ENCODE peak calls at places on chromosomes 2 and 18, in seven cellular contexts. One of them, this sample, is unnamed.

GRCh38 chr2:34806891-34807290 is 1207.8 kb upstream of the FAM98A start:
- DNase-seq in astrocyte of the cerebellum: no peak
- DNase-seq in HT1080: no peak
- DNase-seq in cardiac fibroblast: no peak
- DNase-seq in occipital lobe: no peak
- DNase-seq in T-cell: no peak
- DNase-seq in KBM-7: no peak
- DNase-seq in this sample: no peak

GRCh38 chr2:185388226-185388625 is 350.4 kb upstream of the FSIP2 start:
- DNase-seq in HT1080: no peak
- DNase-seq in T-cell: no peak
- DNase-seq in KBM-7: no peak
- DNase-seq in cardiac fibroblast: no peak
- DNase-seq in astrocyte of the cerebellum: no peak
- DNase-seq in occipital lobe: no peak
- DNase-seq in this sample: no peak

GRCh38 chr2:236994361-236994760 is 91.3 kb upstream of the COPS8 start:
- DNase-seq in HT1080: no peak
- DNase-seq in astrocyte of the cerebellum: no peak
- DNase-seq in KBM-7: no peak
- DNase-seq in cardiac fibroblast: no peak
- DNase-seq in T-cell: no peak
- DNase-seq in occipital lobe: no peak
- DNase-seq in this sample: no peak

GRCh38 chr18:48825101-48825745 is 125.5 kb downstream of the SMAD7 start:
- DNase-seq in cardiac fibroblast: peak; percentile 81
- DNase-seq in HT1080: no peak
- DNase-seq in T-cell: no peak
- DNase-seq in astrocyte of the cerebellum: no peak
- DNase-seq in KBM-7: no peak
- DNase-seq in occipital lobe: no peak
- DNase-seq in this sample: no peak

GRCh38 chr2:64405476-64406406 is 48.2 kb upstream of the LGALSL start:
- DNase-seq in KBM-7: peak; percentile 21
- DNase-seq in T-cell: no peak
- DNase-seq in occipital lobe: no peak
- DNase-seq in HT1080: peak; percentile 75
- DNase-seq in cardiac fibroblast: peak; percentile 82
- DNase-seq in astrocyte of the cerebellum: peak; percentile 11
- DNase-seq in this sample: no peak

GRCh38 chr2:40165503-40165867 is 286.4 kb downstream of the SLC8A1 start:
- DNase-seq in T-cell: no peak
- DNase-seq in KBM-7: no peak
- DNase-seq in astrocyte of the cerebellum: no peak
- DNase-seq in HT1080: no peak
- DNase-seq in occipital lobe: no peak
- DNase-seq in cardiac fibroblast: peak; percentile 70
- DNase-seq in this sample: no peak

GRCh38 chr2:128405981-128406601 is 87.4 kb upstream of the HS6ST1 start:
- DNase-seq in astrocyte of the cerebellum: no peak
- DNase-seq in HT1080: no peak
- DNase-seq in KBM-7: no peak
- DNase-seq in cardiac fibroblast: no peak
- DNase-seq in occipital lobe: no peak
- DNase-seq in T-cell: no peak
- DNase-seq in this sample: no peak

GRCh38 chr2:220904015-220904414 is 668.1 kb downstream of the EPHA4 start:
- DNase-seq in KBM-7: no peak
- DNase-seq in astrocyte of the cerebellum: no peak
- DNase-seq in occipital lobe: no peak
- DNase-seq in T-cell: no peak
- DNase-seq in cardiac fibroblast: no peak
- DNase-seq in HT1080: no peak
- DNase-seq in this sample: no peak

GRCh38 chr2:72325592-72326422 is 178.1 kb upstream of the CYP26B1 start:
- DNase-seq in occipital lobe: no peak
- DNase-seq in HT1080: peak; percentile 23
- DNase-seq in astrocyte of the cerebellum: no peak
- DNase-seq in KBM-7: peak; percentile 29
- DNase-seq in cardiac fibroblast: peak; percentile 15
- DNase-seq in T-cell: no peak
- DNase-seq in this sample: no peak

GRCh38 chr2:130744287-130745117 is 10.8 kb upstream of the AMER3 start:
- DNase-seq in HT1080: no peak
- DNase-seq in cardiac fibroblast: no peak
- DNase-seq in occipital lobe: no peak
- DNase-seq in astrocyte of the cerebellum: no peak
- DNase-seq in T-cell: no peak
- DNase-seq in KBM-7: no peak
- DNase-seq in this sample: no peak

GRCh38 chr2:34241905-34242740 is 643.0 kb upstream of the FAM98A start:
- DNase-seq in occipital lobe: no peak
- DNase-seq in HT1080: no peak
- DNase-seq in cardiac fibroblast: no peak
- DNase-seq in astrocyte of the cerebellum: no peak
- DNase-seq in T-cell: no peak
- DNase-seq in KBM-7: no peak
- DNase-seq in this sample: no peak

GRCh38 chr2:120230515-120231471 is 7.6 kb upstream of the TMEM185B start:
- DNase-seq in cardiac fibroblast: no peak
- DNase-seq in astrocyte of the cerebellum: no peak
- DNase-seq in KBM-7: no peak
- DNase-seq in T-cell: no peak
- DNase-seq in HT1080: no peak
- DNase-seq in occipital lobe: no peak
- DNase-seq in this sample: no peak

GRCh38 chr18:66676699-66677098 is 72.8 kb upstream of the CDH19 start:
- DNase-seq in KBM-7: no peak
- DNase-seq in HT1080: no peak
- DNase-seq in occipital lobe: no peak
- DNase-seq in T-cell: no peak
- DNase-seq in astrocyte of the cerebellum: no peak
- DNase-seq in cardiac fibroblast: no peak
- DNase-seq in this sample: no peak

GRCh38 chr2:7539760-7540159 is 622.5 kb downstream of the RNF144A start:
- DNase-seq in occipital lobe: no peak
- DNase-seq in KBM-7: no peak
- DNase-seq in HT1080: peak; percentile 92
- DNase-seq in astrocyte of the cerebellum: peak; percentile 91
- DNase-seq in cardiac fibroblast: no peak
- DNase-seq in T-cell: no peak
- DNase-seq in this sample: no peak

GRCh38 chr18:68439672-68440071 is 275.2 kb downstream of the TMX3 start:
- DNase-seq in T-cell: no peak
- DNase-seq in astrocyte of the cerebellum: no peak
- DNase-seq in cardiac fibroblast: peak; percentile 54
- DNase-seq in HT1080: no peak
- DNase-seq in KBM-7: no peak
- DNase-seq in occipital lobe: no peak
- DNase-seq in this sample: no peak

GRCh38 chr18:35415511-35416427 is 38.6 kb upstream of the ZNF396 start:
- DNase-seq in astrocyte of the cerebellum: no peak
- DNase-seq in cardiac fibroblast: peak; percentile 34
- DNase-seq in HT1080: no peak
- DNase-seq in KBM-7: peak; percentile 12
- DNase-seq in T-cell: no peak
- DNase-seq in occipital lobe: no peak
- DNase-seq in this sample: no peak